ENCODE peak calls at places on chromosomes 3 and 15, in nine cellular contexts. One of them, this sample, is unnamed.

GRCh38 chr3:36482259-36482658 is 102.0 kb downstream of the STAC start:
- DNase-seq in HepG2: no peak
- DNase-seq in left ventricle myocardium inferior: no peak
- DNase-seq in GM23338: no peak
- DNase-seq in MM.1S: no peak
- DNase-seq in Panc1: no peak
- DNase-seq in PC-3: no peak
- DNase-seq in ovary: no peak
- DNase-seq in psoas muscle: no peak
- DNase-seq in this sample: no peak

GRCh38 chr3:106862067-106862466 is 515.2 kb upstream of the CCDC54 start:
- DNase-seq in MM.1S: no peak
- DNase-seq in psoas muscle: no peak
- DNase-seq in ovary: no peak
- DNase-seq in Panc1: no peak
- DNase-seq in GM23338: no peak
- DNase-seq in left ventricle myocardium inferior: no peak
- DNase-seq in HepG2: no peak
- DNase-seq in PC-3: peak
- DNase-seq in this sample: no peak

GRCh38 chr3:119829431-119829830 is 47.5 kb downstream of the NR1I2 start:
- DNase-seq in GM23338: no peak
- DNase-seq in psoas muscle: no peak
- DNase-seq in MM.1S: no peak
- DNase-seq in PC-3: no peak
- DNase-seq in Panc1: no peak
- DNase-seq in left ventricle myocardium inferior: no peak
- DNase-seq in HepG2: no peak
- DNase-seq in ovary: no peak
- DNase-seq in this sample: no peak

GRCh38 chr15:80183886-80184285 is 31.1 kb downstream of the FAH start:
- DNase-seq in Panc1: no peak
- DNase-seq in GM23338: peak
- DNase-seq in MM.1S: no peak
- DNase-seq in HepG2: no peak
- DNase-seq in left ventricle myocardium inferior: no peak
- DNase-seq in psoas muscle: no peak
- DNase-seq in PC-3: peak
- DNase-seq in ovary: no peak
- DNase-seq in this sample: no peak

GRCh38 chr3:169145551-169145950 is 518.0 kb downstream of the MECOM start:
- DNase-seq in PC-3: peak
- DNase-seq in Panc1: no peak
- DNase-seq in HepG2: no peak
- DNase-seq in psoas muscle: no peak
- DNase-seq in GM23338: no peak
- DNase-seq in MM.1S: no peak
- DNase-seq in left ventricle myocardium inferior: no peak
- DNase-seq in ovary: no peak
- DNase-seq in this sample: no peak

GRCh38 chr3:52052831-52053306 is 3.5 kb downstream of the DUSP7 start:
- DNase-seq in psoas muscle: peak
- DNase-seq in ovary: peak
- DNase-seq in Panc1: no peak
- DNase-seq in MM.1S: no peak
- DNase-seq in PC-3: peak
- DNase-seq in left ventricle myocardium inferior: peak
- DNase-seq in HepG2: peak
- DNase-seq in GM23338: peak
- DNase-seq in this sample: peak

GRCh38 chr3:97957617-97958311 is 14.5 kb downstream of the RIOX2 start:
- DNase-seq in left ventricle myocardium inferior: no peak
- DNase-seq in HepG2: no peak
- DNase-seq in GM23338: no peak
- DNase-seq in MM.1S: no peak
- DNase-seq in ovary: no peak
- DNase-seq in Panc1: no peak
- DNase-seq in psoas muscle: peak
- DNase-seq in PC-3: peak
- DNase-seq in this sample: no peak

GRCh38 chr15:99453646-99454045 is 112.1 kb upstream of the MEF2A start:
- DNase-seq in MM.1S: no peak
- DNase-seq in PC-3: no peak
- DNase-seq in psoas muscle: no peak
- DNase-seq in Panc1: no peak
- DNase-seq in GM23338: no peak
- DNase-seq in ovary: no peak
- DNase-seq in left ventricle myocardium inferior: no peak
- DNase-seq in HepG2: no peak
- DNase-seq in this sample: no peak

GRCh38 chr15:70562906-70563305 is 200.5 kb downstream of the UACA start:
- DNase-seq in GM23338: no peak
- DNase-seq in HepG2: no peak
- DNase-seq in psoas muscle: no peak
- DNase-seq in left ventricle myocardium inferior: no peak
- DNase-seq in PC-3: no peak
- DNase-seq in MM.1S: no peak
- DNase-seq in ovary: no peak
- DNase-seq in Panc1: no peak
- DNase-seq in this sample: no peak

GRCh38 chr3:29972594-29972993 is 633.8 kb upstream of the TGFBR2 start:
- DNase-seq in HepG2: no peak
- DNase-seq in psoas muscle: no peak
- DNase-seq in MM.1S: no peak
- DNase-seq in GM23338: peak
- DNase-seq in ovary: no peak
- DNase-seq in PC-3: no peak
- DNase-seq in Panc1: no peak
- DNase-seq in left ventricle myocardium inferior: no peak
- DNase-seq in this sample: no peak

GRCh38 chr3:107928084-107928445 is 162.8 kb downstream of the CD47 start:
- DNase-seq in ovary: no peak
- DNase-seq in HepG2: no peak
- DNase-seq in PC-3: peak
- DNase-seq in psoas muscle: no peak
- DNase-seq in MM.1S: no peak
- DNase-seq in GM23338: peak
- DNase-seq in Panc1: no peak
- DNase-seq in left ventricle myocardium inferior: no peak
- DNase-seq in this sample: no peak

GRCh38 chr15:62165029-62165792 is at the start of gene C2CD4B:
- DNase-seq in HepG2: no peak
- DNase-seq in GM23338: peak
- DNase-seq in MM.1S: no peak
- DNase-seq in left ventricle myocardium inferior: peak
- DNase-seq in PC-3: no peak
- DNase-seq in psoas muscle: peak
- DNase-seq in Panc1: no peak
- DNase-seq in ovary: peak
- DNase-seq in this sample: peak

GRCh38 chr15:60660290-60661051 is 181.5 kb upstream of the ICE2 start:
- DNase-seq in GM23338: no peak
- DNase-seq in PC-3: no peak
- DNase-seq in MM.1S: peak
- DNase-seq in HepG2: no peak
- DNase-seq in ovary: peak
- DNase-seq in psoas muscle: no peak
- DNase-seq in left ventricle myocardium inferior: no peak
- DNase-seq in Panc1: no peak
- DNase-seq in this sample: no peak

GRCh38 chr3:173411288-173412064 is 13.9 kb downstream of the NLGN1 start:
- DNase-seq in psoas muscle: no peak
- DNase-seq in ovary: no peak
- DNase-seq in left ventricle myocardium inferior: no peak
- DNase-seq in GM23338: peak
- DNase-seq in PC-3: peak
- DNase-seq in Panc1: no peak
- DNase-seq in HepG2: peak
- DNase-seq in MM.1S: peak
- DNase-seq in this sample: no peak

DNA sequence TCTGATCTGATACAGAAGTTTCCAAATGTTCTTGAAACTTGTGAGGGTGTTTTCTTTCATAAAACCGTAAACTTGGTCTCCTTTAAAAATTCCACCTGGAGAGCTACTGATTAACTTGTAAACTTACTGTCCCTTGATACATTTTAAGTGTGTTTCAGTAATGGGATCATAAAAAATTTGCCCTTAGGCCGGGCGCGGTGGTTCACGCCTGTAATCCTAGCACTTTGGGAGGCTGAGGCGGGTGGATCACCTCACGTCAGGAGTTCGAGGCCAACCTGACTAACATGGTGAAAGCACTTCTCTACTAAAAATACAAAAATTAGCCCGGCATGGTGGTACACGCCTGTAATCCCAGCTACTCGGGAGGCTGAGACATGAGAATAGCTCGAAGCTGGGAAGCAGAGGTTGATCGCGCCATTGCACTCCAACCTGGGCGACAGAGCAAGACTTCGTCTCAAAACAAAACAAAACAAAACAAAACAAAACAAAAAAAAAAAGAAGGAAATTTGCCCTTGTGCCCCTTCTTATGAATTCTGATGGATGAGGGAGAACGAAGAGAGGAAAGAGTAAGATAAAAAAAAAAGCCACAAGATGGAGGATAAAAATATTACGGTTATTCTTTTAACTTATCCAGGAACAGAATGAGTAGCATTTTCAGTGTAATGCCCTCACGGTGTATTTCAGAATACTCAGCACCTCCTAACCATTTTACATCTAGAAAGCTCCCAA is 32.1 kb upstream of the AP4E1 start:
- DNase-seq in left ventricle myocardium inferior: no peak
- DNase-seq in PC-3: no peak
- DNase-seq in psoas muscle: no peak
- DNase-seq in ovary: no peak
- DNase-seq in HepG2: no peak
- DNase-seq in MM.1S: no peak
- DNase-seq in Panc1: no peak
- DNase-seq in GM23338: no peak
- DNase-seq in this sample: no peak
- H3K27ac ChIP-seq in left ventricle myocardium inferior: no peak
- H3K27ac ChIP-seq in PC-3: no peak
- H3K27ac ChIP-seq in psoas muscle: peak
- H3K27ac ChIP-seq in ovary: no peak
- H3K27ac ChIP-seq in HepG2: no peak
- H3K27ac ChIP-seq in MM.1S: no peak
- H3K27ac ChIP-seq in Panc1: peak
- H3K27ac ChIP-seq in GM23338: no peak
- H3K27ac ChIP-seq in this sample: no peak

GRCh38 chr3:71012971-71013370 is 570.6 kb downstream of the FOXP1 start:
- DNase-seq in GM23338: no peak
- DNase-seq in MM.1S: no peak
- DNase-seq in Panc1: no peak
- DNase-seq in PC-3: no peak
- DNase-seq in left ventricle myocardium inferior: no peak
- DNase-seq in ovary: no peak
- DNase-seq in psoas muscle: no peak
- DNase-seq in HepG2: no peak
- DNase-seq in this sample: no peak
- H3K4me3 ChIP-seq in GM23338: no peak
- H3K4me3 ChIP-seq in MM.1S: no peak
- H3K4me3 ChIP-seq in Panc1: no peak
- H3K4me3 ChIP-seq in PC-3: no peak
- H3K4me3 ChIP-seq in left ventricle myocardium inferior: no peak
- H3K4me3 ChIP-seq in ovary: no peak
- H3K4me3 ChIP-seq in psoas muscle: no peak
- H3K4me3 ChIP-seq in HepG2: no peak
- H3K4me3 ChIP-seq in this sample: no peak

GRCh38 chr3:65971281-65972252 is 67.2 kb downstream of the MAGI1 start:
- DNase-seq in GM23338: no peak
- DNase-seq in psoas muscle: no peak
- DNase-seq in HepG2: no peak
- DNase-seq in MM.1S: no peak
- DNase-seq in left ventricle myocardium inferior: no peak
- DNase-seq in ovary: no peak
- DNase-seq in Panc1: no peak
- DNase-seq in PC-3: no peak
- DNase-seq in this sample: no peak
- H3K27ac ChIP-seq in GM23338: no peak
- H3K27ac ChIP-seq in psoas muscle: no peak
- H3K27ac ChIP-seq in HepG2: no peak
- H3K27ac ChIP-seq in MM.1S: no peak
- H3K27ac ChIP-seq in left ventricle myocardium inferior: peak
- H3K27ac ChIP-seq in ovary: no peak
- H3K27ac ChIP-seq in Panc1: no peak
- H3K27ac ChIP-seq in PC-3: no peak
- H3K27ac ChIP-seq in this sample: peak

GRCh38 chr3:112132554-112132953 is 494 bp downstream of the GCSAM start:
- DNase-seq in ovary: no peak
- DNase-seq in left ventricle myocardium inferior: no peak
- DNase-seq in HepG2: no peak
- DNase-seq in PC-3: no peak
- DNase-seq in MM.1S: peak
- DNase-seq in GM23338: no peak
- DNase-seq in Panc1: no peak
- DNase-seq in psoas muscle: no peak
- DNase-seq in this sample: no peak
- H3K4me3 ChIP-seq in ovary: no peak
- H3K4me3 ChIP-seq in left ventricle myocardium inferior: no peak
- H3K4me3 ChIP-seq in HepG2: no peak
- H3K4me3 ChIP-seq in PC-3: no peak
- H3K4me3 ChIP-seq in MM.1S: peak
- H3K4me3 ChIP-seq in GM23338: no peak
- H3K4me3 ChIP-seq in Panc1: no peak
- H3K4me3 ChIP-seq in psoas muscle: no peak
- H3K4me3 ChIP-seq in this sample: no peak

GRCh38 chr15:75758071-75758872 is 45.6 kb upstream of the CSPG4 start:
- DNase-seq in left ventricle myocardium inferior: peak
- DNase-seq in ovary: peak
- DNase-seq in MM.1S: peak
- DNase-seq in PC-3: peak
- DNase-seq in psoas muscle: peak
- DNase-seq in Panc1: peak
- DNase-seq in GM23338: peak
- DNase-seq in HepG2: peak
- DNase-seq in this sample: peak
- H3K27ac ChIP-seq in left ventricle myocardium inferior: peak
- H3K27ac ChIP-seq in ovary: peak
- H3K27ac ChIP-seq in MM.1S: no peak
- H3K27ac ChIP-seq in PC-3: no peak
- H3K27ac ChIP-seq in psoas muscle: peak
- H3K27ac ChIP-seq in Panc1: peak
- H3K27ac ChIP-seq in GM23338: peak
- H3K27ac ChIP-seq in HepG2: peak
- H3K27ac ChIP-seq in this sample: peak

GRCh38 chr3:184602406-184603155 is 41.0 kb downstream of the EPHB3 start:
- DNase-seq in PC-3: peak
- DNase-seq in left ventricle myocardium inferior: no peak
- DNase-seq in psoas muscle: no peak
- DNase-seq in MM.1S: no peak
- DNase-seq in Panc1: no peak
- DNase-seq in HepG2: no peak
- DNase-seq in GM23338: peak
- DNase-seq in ovary: peak
- DNase-seq in this sample: no peak
- H3K4me3 ChIP-seq in PC-3: no peak
- H3K4me3 ChIP-seq in left ventricle myocardium inferior: peak
- H3K4me3 ChIP-seq in psoas muscle: peak
- H3K4me3 ChIP-seq in MM.1S: no peak
- H3K4me3 ChIP-seq in Panc1: no peak
- H3K4me3 ChIP-seq in HepG2: no peak
- H3K4me3 ChIP-seq in GM23338: peak
- H3K4me3 ChIP-seq in ovary: peak
- H3K4me3 ChIP-seq in this sample: peak

GRCh38 chr15:28106294-28107110 is 7.4 kb upstream of the OCA2 start:
- DNase-seq in MM.1S: no peak
- DNase-seq in ovary: no peak
- DNase-seq in GM23338: peak
- DNase-seq in HepG2: no peak
- DNase-seq in PC-3: no peak
- DNase-seq in psoas muscle: no peak
- DNase-seq in left ventricle myocardium inferior: no peak
- DNase-seq in Panc1: no peak
- DNase-seq in this sample: no peak
- H3K27ac ChIP-seq in MM.1S: no peak
- H3K27ac ChIP-seq in ovary: no peak
- H3K27ac ChIP-seq in GM23338: no peak
- H3K27ac ChIP-seq in HepG2: no peak
- H3K27ac ChIP-seq in PC-3: no peak
- H3K27ac ChIP-seq in psoas muscle: no peak
- H3K27ac ChIP-seq in left ventricle myocardium inferior: no peak
- H3K27ac ChIP-seq in Panc1: no peak
- H3K27ac ChIP-seq in this sample: no peak

This sample was measured in heart right ventricle.